ENCODE peak calls at places on chromosome 15, in five cellular contexts. One of them, this sample, is unnamed.
A peak's percentile ranks its signal among the peaks of the same experiment; 100 is the strongest.

GRCh38 chr15:38398134-38398533 is 55.8 kb upstream of the FAM98B start:
- DNase-seq in CD8-positive, alpha-beta T cell: no peak
- DNase-seq in left ventricle myocardium inferior: peak; percentile 38
- DNase-seq in right lobe of liver: no peak
- DNase-seq in stomach: no peak
- DNase-seq in this sample: no peak

GRCh38 chr15:75687486-75688277 is 25.0 kb downstream of the CSPG4 start:
- DNase-seq in CD8-positive, alpha-beta T cell: no peak
- DNase-seq in left ventricle myocardium inferior: no peak
- DNase-seq in right lobe of liver: no peak
- DNase-seq in stomach: no peak
- DNase-seq in this sample: no peak

GRCh38 chr15:41629436-41629835 is 30.8 kb upstream of the MGA start:
- DNase-seq in CD8-positive, alpha-beta T cell: no peak
- DNase-seq in left ventricle myocardium inferior: no peak
- DNase-seq in right lobe of liver: no peak
- DNase-seq in stomach: no peak
- DNase-seq in this sample: no peak

GRCh38 chr15:76109046-76109445 is 49.3 kb downstream of the TMEM266 start:
- DNase-seq in CD8-positive, alpha-beta T cell: no peak
- DNase-seq in left ventricle myocardium inferior: no peak
- DNase-seq in right lobe of liver: no peak
- DNase-seq in stomach: no peak
- DNase-seq in this sample: no peak

GRCh38 chr15:45573961-45574629 is 13.1 kb upstream of the BLOC1S6 start:
- DNase-seq in CD8-positive, alpha-beta T cell: no peak
- DNase-seq in left ventricle myocardium inferior: no peak
- DNase-seq in right lobe of liver: no peak
- DNase-seq in stomach: no peak
- DNase-seq in this sample: no peak

GRCh38 chr15:46344906-46345305 is 710.1 kb downstream of the SQOR start:
- DNase-seq in CD8-positive, alpha-beta T cell: no peak
- DNase-seq in left ventricle myocardium inferior: no peak
- DNase-seq in right lobe of liver: no peak
- DNase-seq in stomach: no peak
- DNase-seq in this sample: no peak

GRCh38 chr15:27701014-27701413 is 398.1 kb downstream of the OCA2 start:
- DNase-seq in CD8-positive, alpha-beta T cell: no peak
- DNase-seq in left ventricle myocardium inferior: no peak
- DNase-seq in right lobe of liver: no peak
- DNase-seq in stomach: no peak
- DNase-seq in this sample: no peak

GRCh38 chr15:82768414-82769081 is 37.3 kb downstream of the FSD2 start:
- DNase-seq in CD8-positive, alpha-beta T cell: no peak
- DNase-seq in left ventricle myocardium inferior: no peak
- DNase-seq in right lobe of liver: no peak
- DNase-seq in stomach: no peak
- DNase-seq in this sample: no peak

GRCh38 chr15:63065262-63066234 is 23.0 kb downstream of the TPM1 start:
- DNase-seq in CD8-positive, alpha-beta T cell: no peak
- DNase-seq in left ventricle myocardium inferior: no peak
- DNase-seq in right lobe of liver: no peak
- DNase-seq in stomach: no peak
- DNase-seq in this sample: no peak

GRCh38 chr15:45386974-45387373 is 8.6 kb upstream of the GATM start:
- DNase-seq in CD8-positive, alpha-beta T cell: no peak
- DNase-seq in left ventricle myocardium inferior: no peak
- DNase-seq in right lobe of liver: no peak
- DNase-seq in stomach: no peak
- DNase-seq in this sample: no peak

GRCh38 chr15:83747050-83747717 is 93.3 kb downstream of the ADAMTSL3 start:
- DNase-seq in CD8-positive, alpha-beta T cell: no peak
- DNase-seq in left ventricle myocardium inferior: no peak
- DNase-seq in right lobe of liver: no peak
- DNase-seq in stomach: no peak
- DNase-seq in this sample: no peak

GRCh38 chr15:87762110-87762509 is 494.4 kb downstream of the NTRK3 start:
- DNase-seq in CD8-positive, alpha-beta T cell: no peak
- DNase-seq in left ventricle myocardium inferior: no peak
- DNase-seq in right lobe of liver: no peak
- DNase-seq in stomach: no peak
- DNase-seq in this sample: no peak

GRCh38 chr15:101451886-101452285 is 37.6 kb downstream of the PCSK6 start:
- DNase-seq in CD8-positive, alpha-beta T cell: no peak
- DNase-seq in left ventricle myocardium inferior: no peak
- DNase-seq in right lobe of liver: no peak
- DNase-seq in stomach: no peak
- DNase-seq in this sample: no peak

GRCh38 chr15:31238906-31239305 is 87.7 kb upstream of the KLF13 start:
- DNase-seq in CD8-positive, alpha-beta T cell: no peak
- DNase-seq in left ventricle myocardium inferior: no peak
- DNase-seq in right lobe of liver: no peak
- DNase-seq in stomach: no peak
- DNase-seq in this sample: no peak

GRCh38 chr15:34726407-34727100 is 28.2 kb downstream of the GJD2 start:
- DNase-seq in CD8-positive, alpha-beta T cell: no peak
- DNase-seq in left ventricle myocardium inferior: no peak
- DNase-seq in right lobe of liver: no peak
- DNase-seq in stomach: no peak
- DNase-seq in this sample: no peak

GRCh38 chr15:98842973-98843285 is 164.7 kb downstream of the PGPEP1L start:
- DNase-seq in CD8-positive, alpha-beta T cell: no peak
- DNase-seq in left ventricle myocardium inferior: no peak
- DNase-seq in right lobe of liver: no peak
- DNase-seq in stomach: no peak
- DNase-seq in this sample: no peak

GRCh38 chr15:74565381-74566085 is 24.5 kb downstream of the ARID3B start:
- DNase-seq in CD8-positive, alpha-beta T cell: no peak
- DNase-seq in left ventricle myocardium inferior: no peak
- DNase-seq in right lobe of liver: no peak
- DNase-seq in stomach: no peak
- DNase-seq in this sample: no peak

GRCh38 chr15:59210186-59210585 is 3.5 kb downstream of the LDHAL6B start:
- DNase-seq in CD8-positive, alpha-beta T cell: no peak
- DNase-seq in left ventricle myocardium inferior: no peak
- DNase-seq in right lobe of liver: no peak
- DNase-seq in stomach: no peak
- DNase-seq in this sample: no peak

GRCh38 chr15:77633913-77634265 is 1.2 kb upstream of the LINGO1 start:
- DNase-seq in CD8-positive, alpha-beta T cell: no peak
- DNase-seq in left ventricle myocardium inferior: no peak
- DNase-seq in right lobe of liver: no peak
- DNase-seq in stomach: no peak
- DNase-seq in this sample: no peak
- H3K27me3 ChIP-seq in CD8-positive, alpha-beta T cell: peaks cover 17% of the 10 kb centered on the region
- H3K27me3 ChIP-seq in left ventricle myocardium inferior: peaks cover 71% of the 10 kb centered on the region
- H3K27me3 ChIP-seq in right lobe of liver: no peaks in the 10 kb centered on the region
- H3K27me3 ChIP-seq in stomach: peaks cover 89% of the 10 kb centered on the region
- H3K27me3 ChIP-seq in this sample: no peaks in the 10 kb centered on the region

GRCh38 chr15:66388576-66388975 is 1.9 kb downstream of the MAP2K1 start:
- DNase-seq in CD8-positive, alpha-beta T cell: no peak
- DNase-seq in left ventricle myocardium inferior: no peak
- DNase-seq in right lobe of liver: no peak
- DNase-seq in stomach: no peak
- DNase-seq in this sample: no peak
- H3K4me3 ChIP-seq in CD8-positive, alpha-beta T cell: no peak overlapping the region
- H3K4me3 ChIP-seq in left ventricle myocardium inferior: peak overlapping the region; percentile 91
- H3K4me3 ChIP-seq in right lobe of liver: peak overlapping the region; percentile 88
- H3K4me3 ChIP-seq in stomach: peak overlapping the region; percentile 76
- H3K4me3 ChIP-seq in this sample: no peak overlapping the region

DNA sequence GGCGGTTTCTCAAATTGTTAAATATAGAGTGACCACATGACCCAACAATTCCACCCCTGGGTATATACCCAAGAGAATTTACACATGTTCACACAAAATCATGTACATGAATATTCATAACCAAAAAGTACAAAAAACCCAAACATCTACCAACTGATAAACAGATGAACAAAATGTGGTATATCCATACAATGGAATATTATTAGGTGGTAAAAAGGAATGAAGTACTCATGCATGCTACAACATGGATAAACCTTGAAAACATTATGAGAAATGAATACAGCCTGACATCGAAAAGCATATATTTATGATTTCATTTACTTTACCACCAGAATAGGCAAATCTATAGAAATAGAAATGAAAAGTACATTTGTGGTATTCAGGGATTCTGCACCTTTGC is 7.4 kb downstream of the PLCB2 start:
- DNase-seq in CD8-positive, alpha-beta T cell: no peak
- DNase-seq in left ventricle myocardium inferior: no peak
- DNase-seq in right lobe of liver: no peak
- DNase-seq in stomach: no peak
- DNase-seq in this sample: no peak
- H3K27me3 ChIP-seq in CD8-positive, alpha-beta T cell: no peaks in the 10 kb centered on the region
- H3K27me3 ChIP-seq in left ventricle myocardium inferior: peaks cover 5% of the 10 kb centered on the region
- H3K27me3 ChIP-seq in right lobe of liver: no peaks in the 10 kb centered on the region
- H3K27me3 ChIP-seq in stomach: no peaks in the 10 kb centered on the region
- H3K27me3 ChIP-seq in this sample: no peaks in the 10 kb centered on the region

DNA sequence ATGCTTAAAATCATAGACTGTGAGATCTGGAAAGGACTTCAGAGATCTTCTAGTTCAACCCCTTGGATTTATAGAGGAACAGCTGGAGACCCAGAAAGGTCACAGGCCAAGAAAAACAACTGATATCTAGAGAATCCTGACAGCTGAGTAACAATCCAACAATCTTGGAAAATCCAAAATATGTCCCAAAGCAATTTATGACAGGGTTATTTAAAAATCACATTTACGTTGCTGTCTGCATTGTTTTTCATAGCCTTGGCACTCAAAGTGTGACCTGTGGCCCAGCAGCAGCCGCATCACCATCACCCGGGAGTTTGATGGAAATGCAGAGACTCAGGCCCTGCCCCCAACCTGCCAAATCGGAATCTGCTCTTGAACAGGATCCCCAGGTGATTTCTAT is 78.8 kb downstream of the FBN1 start:
- DNase-seq in CD8-positive, alpha-beta T cell: no peak
- DNase-seq in left ventricle myocardium inferior: no peak
- DNase-seq in right lobe of liver: no peak
- DNase-seq in stomach: no peak
- DNase-seq in this sample: no peak
- H3K4me3 ChIP-seq in CD8-positive, alpha-beta T cell: no peak overlapping the region
- H3K4me3 ChIP-seq in left ventricle myocardium inferior: no peak overlapping the region
- H3K4me3 ChIP-seq in right lobe of liver: no peak overlapping the region
- H3K4me3 ChIP-seq in stomach: no peak overlapping the region
- H3K4me3 ChIP-seq in this sample: no peak overlapping the region

DNA sequence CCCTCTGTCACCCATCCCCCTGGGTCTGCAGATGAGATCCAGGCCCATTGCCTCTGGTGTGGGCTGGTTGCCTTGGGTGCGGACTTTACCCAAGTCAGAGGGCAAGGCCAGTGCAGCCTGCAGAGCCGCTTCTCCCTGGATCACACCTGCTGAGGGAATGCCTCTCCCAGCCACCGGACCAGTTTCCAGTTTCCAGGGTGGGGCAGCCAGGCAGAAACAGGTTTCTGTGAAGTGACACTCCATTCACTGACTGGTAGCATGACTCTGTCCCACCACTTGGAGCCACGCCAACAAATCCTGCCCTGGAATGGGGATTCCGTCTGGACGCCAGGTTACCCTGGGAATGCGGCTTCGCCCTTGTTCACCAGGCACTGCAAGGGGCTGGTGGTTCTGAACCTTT is 30.0 kb downstream of the PAQR5 start:
- DNase-seq in CD8-positive, alpha-beta T cell: no peak
- DNase-seq in left ventricle myocardium inferior: no peak
- DNase-seq in right lobe of liver: no peak
- DNase-seq in stomach: no peak
- DNase-seq in this sample: no peak
- H3K27me3 ChIP-seq in CD8-positive, alpha-beta T cell: no peaks in the 10 kb centered on the region
- H3K27me3 ChIP-seq in left ventricle myocardium inferior: no peaks in the 10 kb centered on the region
- H3K27me3 ChIP-seq in right lobe of liver: no peaks in the 10 kb centered on the region
- H3K27me3 ChIP-seq in stomach: no peaks in the 10 kb centered on the region
- H3K27me3 ChIP-seq in this sample: no peaks in the 10 kb centered on the region

DNA sequence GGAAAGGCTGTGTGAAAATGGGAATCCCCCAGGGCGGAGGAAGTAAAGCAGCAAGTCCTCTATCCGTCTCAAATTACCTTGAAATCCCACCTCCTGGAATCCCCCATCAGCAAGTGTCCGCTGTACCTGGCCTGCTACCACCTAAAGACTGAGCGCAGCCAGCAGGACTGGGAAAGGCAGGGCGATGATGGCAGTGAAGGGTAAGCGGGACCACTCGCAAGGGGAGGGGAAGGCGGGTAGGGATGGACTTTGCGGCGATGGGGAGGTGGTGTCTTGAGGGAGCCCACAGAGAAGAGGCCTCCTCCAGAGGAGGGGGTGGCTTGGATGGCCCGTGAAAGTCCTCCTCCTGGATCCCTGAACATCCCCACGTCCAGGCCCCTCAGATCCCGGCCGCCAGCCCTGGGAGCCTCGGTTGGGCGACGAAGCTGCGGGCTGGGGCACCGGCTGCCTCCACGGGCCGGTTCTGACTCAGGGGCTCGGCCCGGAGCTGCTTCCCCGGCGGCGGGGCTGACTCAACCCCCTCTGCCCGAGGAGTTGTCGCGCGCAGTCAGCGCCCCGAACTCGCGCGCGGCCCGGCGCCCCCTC is 595 bp downstream of the LARP6 start:
- DNase-seq in CD8-positive, alpha-beta T cell: no peak
- DNase-seq in left ventricle myocardium inferior: no peak
- DNase-seq in right lobe of liver: peak; percentile 21
- DNase-seq in stomach: no peak
- DNase-seq in this sample: peak; percentile 35
- H3K4me3 ChIP-seq in CD8-positive, alpha-beta T cell: no peak overlapping the region
- H3K4me3 ChIP-seq in left ventricle myocardium inferior: peak overlapping the region; percentile 88
- H3K4me3 ChIP-seq in right lobe of liver: peak overlapping the region; percentile 67
- H3K4me3 ChIP-seq in stomach: peak overlapping the region; percentile 72
- H3K4me3 ChIP-seq in this sample: peak overlapping the region; percentile 71

DNA sequence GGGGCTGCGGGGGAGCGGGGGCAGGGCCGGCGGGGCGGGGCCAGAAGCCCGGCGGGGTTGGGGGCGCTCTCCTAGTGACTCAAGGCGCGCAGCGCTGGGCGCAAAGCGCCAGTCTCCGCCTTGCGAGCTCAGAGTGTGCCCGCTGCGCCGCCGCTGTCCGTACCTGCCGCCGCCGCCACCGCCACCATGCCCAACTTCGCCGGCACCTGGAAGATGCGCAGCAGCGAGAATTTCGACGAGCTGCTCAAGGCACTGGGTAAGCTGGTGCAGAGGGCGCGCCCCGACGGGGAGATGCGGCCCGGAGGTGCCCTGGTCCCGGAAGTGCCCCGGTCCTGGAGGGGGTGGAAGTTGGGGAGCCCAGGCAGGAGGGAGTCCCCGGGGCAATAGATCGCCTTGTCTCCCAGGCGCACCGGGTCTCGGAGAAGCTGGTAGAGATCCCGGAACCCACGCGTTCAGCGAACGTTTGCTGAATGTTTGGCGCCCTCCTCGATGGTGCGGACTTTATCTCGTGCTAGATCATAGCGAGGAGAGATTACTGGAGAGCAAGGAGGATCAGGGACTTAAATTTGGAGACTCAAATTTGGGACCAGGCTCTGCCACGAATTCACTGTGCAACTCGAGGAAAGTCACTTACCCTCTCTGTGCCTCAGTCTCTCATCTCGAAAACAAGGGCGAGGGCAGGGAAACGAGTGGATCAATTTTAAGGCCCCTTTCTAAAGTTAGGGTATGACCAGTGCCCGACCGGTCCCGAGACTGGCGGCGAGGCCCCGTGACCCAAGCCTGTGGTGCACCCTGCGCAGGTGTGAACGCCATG is at the start of gene CRABP1:
- DNase-seq in CD8-positive, alpha-beta T cell: no peak
- DNase-seq in left ventricle myocardium inferior: no peak
- DNase-seq in right lobe of liver: no peak
- DNase-seq in stomach: no peak
- DNase-seq in this sample: no peak
- H3K27me3 ChIP-seq in CD8-positive, alpha-beta T cell: peaks cover 9% of the 10 kb centered on the region
- H3K27me3 ChIP-seq in left ventricle myocardium inferior: peaks cover 75% of the 10 kb centered on the region
- H3K27me3 ChIP-seq in right lobe of liver: no peaks in the 10 kb centered on the region
- H3K27me3 ChIP-seq in stomach: peaks cover 87% of the 10 kb centered on the region
- H3K27me3 ChIP-seq in this sample: no peaks in the 10 kb centered on the region